ENCODE peak calls at places on chromosomes 2 and 18, in nine cellular contexts. N is mesendoderm, O is A549, L is cardiac muscle cell, R is ascending aorta, A is OCI-LY7, K is psoas muscle, V is RWPE1, S is substantia nigra. D is an unnamed sample.

GRCh38 chr2:174183076-174183475 is 65.3 kb downstream of the OLA1 start:
- DNase-seq in N (no peak), O (no peak), L (no peak), R (no peak), A (no peak), K (no peak), V (no peak), S (no peak), D (no peak)

GRCh38 chr2:226135861-226136548 is 663.6 kb downstream of the IRS1 start:
- DNase-seq in N (no peak), O (no peak), L (no peak), R (no peak), A (no peak), K (no peak), V (no peak), S (no peak), D (no peak)

GRCh38 chr2:66596229-66596628 is 161.3 kb downstream of the MEIS1 start:
- DNase-seq in N (no peak), O (no peak), L (no peak), R (no peak), A (no peak), K (no peak), V (no peak), S (no peak), D (no peak)

GRCh38 chr2:219997341-219997851 is 370.0 kb downstream of the SLC4A3 start:
- DNase-seq in N (peak), O (no peak), L (peak), R (no peak), A (peak), K (no peak), V (no peak), S (no peak), D (no peak)

GRCh38 chr2:147636238-147636887 is 208.5 kb upstream of the ACVR2A start:
- DNase-seq in N (no peak), O (no peak), L (no peak), R (no peak), A (no peak), K (no peak), V (peak), S (no peak), D (no peak)

GRCh38 chr18:28725876-28726275 is 548.9 kb upstream of the CDH2 start:
- DNase-seq in N (no peak), O (no peak), L (no peak), R (no peak), A (no peak), K (no peak), V (no peak), S (no peak), D (peak)

GRCh38 chr18:77049938-77050337 is 82.6 kb downstream of the MBP start:
- DNase-seq in N (no peak), O (no peak), L (no peak), R (no peak), A (no peak), K (no peak), V (no peak), S (no peak), D (no peak)

GRCh38 chr2:18440777-18441176 is 119.7 kb downstream of the RDH14 start:
- DNase-seq in N (peak), O (no peak), L (no peak), R (no peak), A (no peak), K (no peak), V (no peak), S (no peak), D (no peak)

GRCh38 chr2:8462280-8462679 is 219.6 kb upstream of the ID2 start:
- DNase-seq in N (no peak), O (no peak), L (no peak), R (no peak), A (peak), K (no peak), V (no peak), S (no peak), D (no peak)

GRCh38 chr2:406231-406630 is 118.3 kb upstream of the ALKAL2 start:
- DNase-seq in N (no peak), O (no peak), L (no peak), R (no peak), A (no peak), K (no peak), V (no peak), S (no peak), D (no peak)

GRCh38 chr2:1556776-1557466 is 143.7 kb downstream of the TPO start:
- DNase-seq in N (peak), O (peak), L (no peak), R (no peak), A (no peak), K (peak), V (peak), S (no peak), D (no peak)

GRCh38 chr2:239157766-239158165 is 243.1 kb downstream of the HDAC4 start:
- DNase-seq in N (peak), O (peak), L (peak), R (no peak), A (no peak), K (peak), V (peak), S (no peak), D (peak)

GRCh38 chr2:38224181-38224580 is 148.2 kb upstream of the CYP1B1 start:
- DNase-seq in N (no peak), O (no peak), L (no peak), R (no peak), A (no peak), K (no peak), V (no peak), S (no peak), D (no peak)

GRCh38 chr18:51110073-51110797 is 80.2 kb downstream of the SMAD4 start:
- DNase-seq in N (peak), O (peak), L (peak), R (no peak), A (peak), K (peak), V (peak), S (no peak), D (no peak)

GRCh38 chr2:9984861-9985480 is 33.5 kb downstream of the GRHL1 start:
- DNase-seq in N (no peak), O (no peak), L (no peak), R (no peak), A (no peak), K (no peak), V (no peak), S (no peak), D (no peak)

GRCh38 chr2:3223080-3223923 is 154.3 kb downstream of the EIPR1 start:
- DNase-seq in N (no peak), O (no peak), L (no peak), R (no peak), A (no peak), K (no peak), V (no peak), S (no peak), D (no peak)

GRCh38 chr2:14540003-14540402 is 92.5 kb upstream of the LRATD1 start:
- DNase-seq in N (no peak), O (no peak), L (no peak), R (no peak), A (no peak), K (no peak), V (no peak), S (no peak), D (no peak)

GRCh38 chr2:38600242-38600891 is 2.4 kb downstream of the HNRNPLL start:
- DNase-seq in N (peak), O (no peak), L (peak), R (no peak), A (no peak), K (no peak), V (no peak), S (no peak), D (no peak)

GRCh38 chr2:234139755-234140154 is 89.3 kb downstream of the SPP2 start:
- DNase-seq in N (no peak), O (no peak), L (no peak), R (no peak), A (no peak), K (no peak), V (no peak), S (no peak), D (no peak)

GRCh38 chr2:2751715-2752315 is 420.7 kb upstream of the MYT1L start:
- DNase-seq in N (no peak), O (no peak), L (no peak), R (no peak), A (no peak), K (no peak), V (no peak), S (no peak), D (no peak)

GRCh38 chr2:223056656-223057418 is 4.8 kb downstream of the KCNE4 start:
- DNase-seq in N (no peak), O (no peak), L (no peak), R (no peak), A (no peak), K (no peak), V (no peak), S (no peak), D (no peak)

GRCh38 chr2:57726294-57726693 is 320.3 kb upstream of the VRK2 start:
- DNase-seq in N (no peak), O (no peak), L (no peak), R (no peak), A (no peak), K (no peak), V (no peak), S (no peak), D (no peak)

GRCh38 chr2:221480251-221480650 is 91.9 kb downstream of the EPHA4 start:
- DNase-seq in N (no peak), O (no peak), L (no peak), R (no peak), A (no peak), K (no peak), V (no peak), S (no peak), D (no peak)

GRCh38 chr2:135997380-135997779 is 12.0 kb upstream of the DARS1 start:
- DNase-seq in N (peak), O (no peak), L (peak), R (no peak), A (peak), K (no peak), V (no peak), S (no peak), D (no peak)

GRCh38 chr2:37084797-37085196 is 479 bp downstream of the GPATCH11 start:
- DNase-seq in N (peak), O (no peak), L (no peak), R (no peak), A (no peak), K (no peak), V (no peak), S (no peak), D (no peak)

GRCh38 chr2:104434363-104434792 is 419.5 kb upstream of the POU3F3 start:
- DNase-seq in N (peak), O (no peak), L (peak), R (no peak), A (no peak), K (no peak), V (no peak), S (no peak), D (no peak)

GRCh38 chr18:23740105-23740830 is 51.0 kb downstream of the LAMA3 start:
- DNase-seq in N (no peak), O (no peak), L (no peak), R (no peak), A (no peak), K (no peak), V (peak), S (no peak), D (no peak)

GRCh38 chr2:225670111-225670974 is 270.8 kb downstream of the NYAP2 start:
- DNase-seq in N (peak), O (peak), L (peak), R (no peak), A (peak), K (no peak), V (peak), S (no peak), D (no peak)

GRCh38 chr18:2826581-2826980 is 20.2 kb upstream of the EMILIN2 start:
- DNase-seq in N (no peak), O (no peak), L (peak), R (no peak), A (no peak), K (peak), V (no peak), S (no peak), D (no peak)

GRCh38 chr2:199955007-199955338 is 318 bp downstream of the TYW5 start:
- DNase-seq in N (no peak), O (no peak), L (no peak), R (no peak), A (no peak), K (no peak), V (no peak), S (no peak), D (no peak)

GRCh38 chr2:28096421-28096820 is 205.9 kb downstream of the BABAM2 start:
- DNase-seq in N (no peak), O (no peak), L (no peak), R (no peak), A (no peak), K (no peak), V (no peak), S (no peak), D (no peak)

GRCh38 chr2:28102455-28102874 is 211.9 kb downstream of the BABAM2 start:
- DNase-seq in N (no peak), O (no peak), L (no peak), R (no peak), A (no peak), K (no peak), V (no peak), S (no peak), D (no peak)

GRCh38 chr2:28101123-28101522 is 210.6 kb downstream of the BABAM2 start:
- DNase-seq in N (no peak), O (no peak), L (no peak), R (no peak), A (no peak), K (no peak), V (peak), S (no peak), D (peak)

GRCh38 chr2:28103611-28104010 is 213.1 kb downstream of the BABAM2 start:
- DNase-seq in N (no peak), O (no peak), L (no peak), R (no peak), A (no peak), K (no peak), V (no peak), S (no peak), D (no peak)

GRCh38 chr2:28101892-28102291 is 211.4 kb downstream of the BABAM2 start:
- DNase-seq in N (no peak), O (no peak), L (no peak), R (no peak), A (no peak), K (no peak), V (no peak), S (no peak), D (no peak)
- H3K27ac ChIP-seq in N (no peak), O (no peak), L (no peak), R (peak), A (no peak), K (peak), V (no peak), S (no peak), D (no peak)

GRCh38 chr2:128348505-128349065 is 29.9 kb upstream of the HS6ST1 start:
- DNase-seq in N (no peak), O (no peak), L (no peak), R (no peak), A (no peak), K (no peak), V (no peak), S (no peak), D (no peak)
- H3K27ac ChIP-seq in N (no peak), O (no peak), L (no peak), R (peak), A (no peak), K (no peak), V (peak), S (no peak), D (no peak)

GRCh38 chr2:128754246-128754724 is 435.6 kb upstream of the HS6ST1 start:
- DNase-seq in N (no peak), O (no peak), L (peak), R (no peak), A (peak), K (no peak), V (no peak), S (no peak), D (no peak)

GRCh38 chr2:128755693-128756371 is 437.2 kb upstream of the HS6ST1 start:
- DNase-seq in N (no peak), O (no peak), L (no peak), R (no peak), A (no peak), K (no peak), V (no peak), S (no peak), D (no peak)

GRCh38 chr2:128751751-128752150 is 433.1 kb upstream of the HS6ST1 start:
- DNase-seq in N (no peak), O (no peak), L (no peak), R (no peak), A (no peak), K (no peak), V (no peak), S (no peak), D (no peak)

GRCh38 chr2:128752691-128753263 is 434.1 kb upstream of the HS6ST1 start:
- DNase-seq in N (no peak), O (no peak), L (no peak), R (no peak), A (peak), K (no peak), V (no peak), S (no peak), D (no peak)

DNA sequence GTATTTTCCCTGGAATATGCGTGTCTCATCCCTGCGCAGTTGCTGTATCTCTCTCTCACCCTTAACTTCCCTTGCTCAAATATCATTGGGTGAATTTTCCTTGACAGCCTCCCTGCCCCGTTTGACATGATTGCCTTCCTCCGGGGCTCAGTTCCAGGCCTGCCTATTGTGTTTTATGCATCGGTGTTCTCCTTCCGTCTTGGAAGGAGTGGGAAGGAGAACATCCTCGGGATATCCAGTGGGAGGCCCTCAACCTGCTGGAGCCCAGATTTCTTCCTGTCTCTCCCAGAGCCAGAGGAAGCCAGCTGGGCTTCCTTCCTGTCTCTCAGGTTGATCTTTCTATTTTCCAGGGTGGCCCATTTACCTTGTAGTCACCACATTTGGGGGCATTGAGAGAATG is 434.7 kb upstream of the HS6ST1 start:
- DNase-seq in N (no peak), O (no peak), L (no peak), R (no peak), A (no peak), K (no peak), V (no peak), S (no peak), D (no peak)
- H3K27ac ChIP-seq in N (no peak), O (no peak), L (peak), R (no peak), A (peak), K (peak), V (no peak), S (no peak), D (no peak)

GRCh38 chr2:112811276-112811831 is 25.2 kb downstream of the IL1B start:
- DNase-seq in N (no peak), O (no peak), L (no peak), R (no peak), A (no peak), K (no peak), V (no peak), S (no peak), D (no peak)
- H3K27ac ChIP-seq in N (no peak), O (no peak), L (no peak), R (no peak), A (no peak), K (no peak), V (peak), S (no peak), D (peak)

DNA sequence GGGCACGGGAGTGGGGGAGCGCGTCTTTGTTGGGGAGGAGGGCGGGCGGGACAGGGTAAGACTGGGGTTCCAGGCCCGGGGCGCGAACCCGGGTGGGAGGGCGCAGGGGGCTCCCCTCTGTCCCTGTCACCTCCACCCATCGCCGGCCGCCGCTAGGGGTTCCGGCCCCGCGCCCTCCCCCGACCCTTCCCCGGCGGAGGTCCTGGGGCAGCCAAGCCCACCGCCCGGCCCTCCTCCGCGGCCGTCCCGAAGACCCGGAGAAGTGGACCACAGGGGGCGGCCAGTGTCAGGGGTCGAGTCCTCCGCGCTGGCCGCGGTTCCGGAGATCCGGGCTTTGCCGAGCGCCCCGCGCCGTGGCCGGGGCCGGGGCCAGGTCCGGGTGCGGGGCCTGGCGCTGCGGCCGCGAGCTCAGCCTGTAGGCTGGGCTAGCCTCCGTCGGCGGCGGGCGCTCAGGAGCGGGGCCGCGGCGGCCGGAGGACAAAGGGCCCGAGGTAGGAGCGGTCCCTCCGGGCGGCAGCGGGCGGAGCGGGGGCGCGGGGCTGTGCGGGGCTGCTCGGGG is 16.6 kb upstream of the E2F6 start:
- DNase-seq in N (peak), O (no peak), L (peak), R (no peak), A (no peak), K (peak), V (no peak), S (no peak), D (no peak)
- H3K27ac ChIP-seq in N (no peak), O (peak), L (peak), R (no peak), A (no peak), K (peak), V (no peak), S (peak), D (no peak)

GRCh38 chr2:40463112-40463511 is 11.2 kb upstream of the SLC8A1 start:
- DNase-seq in N (no peak), O (no peak), L (no peak), R (no peak), A (no peak), K (no peak), V (no peak), S (no peak), D (no peak)

GRCh38 chr2:40457846-40458245 is 6.0 kb upstream of the SLC8A1 start:
- DNase-seq in N (no peak), O (no peak), L (no peak), R (no peak), A (no peak), K (no peak), V (no peak), S (no peak), D (no peak)

GRCh38 chr2:40455661-40456060 is 3.8 kb upstream of the SLC8A1 start:
- DNase-seq in N (no peak), O (no peak), L (no peak), R (no peak), A (no peak), K (no peak), V (no peak), S (no peak), D (no peak)

GRCh38 chr2:40458271-40458794 is 6.4 kb upstream of the SLC8A1 start:
- DNase-seq in N (peak), O (no peak), L (peak), R (no peak), A (no peak), K (peak), V (no peak), S (no peak), D (no peak)
- H3K27ac ChIP-seq in N (no peak), O (no peak), L (peak), R (no peak), A (no peak), K (peak), V (no peak), S (no peak), D (no peak)